ENCODE peak calls at places on chromosomes 4 and X, in ten cellular contexts. O, M, H, N, T, L, Y, D, S and E are unnamed samples.

GRCh38 chr4:177214935-177215334 is 94.7 kb upstream of the NEIL3 start:
- DNase-seq in O (no peak), M (no peak), H (no peak), N (no peak), T (peak; percentile 52), L (no peak), Y (no peak), D (no peak), S (no peak), E (no peak)

GRCh38 chr4:41178372-41179085 is 35.8 kb downstream of the APBB2 start:
- DNase-seq in O (peak; percentile 35), M (no peak), H (no peak), N (no peak), T (peak; percentile 91), L (no peak), Y (no peak), D (peak; percentile 14), S (no peak), E (no peak)

GRCh38 chr4:48578132-48578964 is 88.3 kb downstream of the ZAR1 start:
- DNase-seq in O (peak; percentile 38), M (no peak), H (peak; percentile 46), N (peak; percentile 63), T (peak; percentile 64), L (peak; percentile 71), Y (no peak), D (peak; percentile 22), S (no peak), E (no peak)

GRCh38 chr4:80153800-80154546 is 43.3 kb upstream of the PRDM8 start:
- DNase-seq in O (no peak), M (no peak), H (no peak), N (no peak), T (no peak), L (no peak), Y (no peak), D (no peak), S (no peak), E (no peak)

GRCh38 chr4:69601065-69601464 is 38.4 kb downstream of the UGT2A2 start:
- DNase-seq in O (no peak), M (no peak), H (no peak), N (no peak), T (no peak), L (no peak), Y (no peak), D (no peak), S (no peak), E (peak; percentile 15)

GRCh38 chrX:44570524-44570923 is 27.9 kb upstream of the FUNDC1 start:
- DNase-seq in O (no peak), M (no peak), H (no peak), N (no peak), T (no peak), L (peak; percentile 10), Y (no peak), D (no peak), S (no peak), E (no peak)

GRCh38 chr4:73080789-73081188 is 11.3 kb upstream of the COX18 start:
- DNase-seq in O (no peak), M (no peak), H (no peak), N (no peak), T (no peak), L (no peak), Y (no peak), D (no peak), S (no peak), E (no peak)

GRCh38 chr4:78720994-78721677 is 55.0 kb upstream of the BMP2K start:
- DNase-seq in O (no peak), M (no peak), H (peak; percentile 15), N (no peak), T (no peak), L (no peak), Y (no peak), D (no peak), S (no peak), E (no peak)

GRCh38 chrX:308821-309520 is 9.6 kb downstream of the GTPBP6 start:
- DNase-seq in O (no peak), M (no peak), H (no peak), N (no peak), T (no peak), L (no peak), Y (no peak), D (no peak), S (peak; percentile 29), E (peak; percentile 25)

GRCh38 chr4:48173055-48173991 is 39.3 kb upstream of the TXK start:
- DNase-seq in O (no peak), M (no peak), H (no peak), N (no peak), T (peak; percentile 54), L (peak; percentile 77), Y (no peak), D (peak; percentile 24), S (no peak), E (no peak)

GRCh38 chr4:14269824-14270223 is 642.3 kb upstream of the BOD1L1 start:
- DNase-seq in O (no peak), M (no peak), H (peak; percentile 12), N (no peak), T (no peak), L (no peak), Y (no peak), D (no peak), S (peak; percentile 38), E (no peak)

GRCh38 chrX:102339312-102340298 is 92.6 kb downstream of the NXF2 start:
- DNase-seq in O (peak; percentile 5), M (no peak), H (no peak), N (no peak), T (no peak), L (no peak), Y (no peak), D (no peak), S (no peak), E (no peak)

GRCh38 chr4:99264927-99265326 is 25.9 kb downstream of the ADH1A start:
- DNase-seq in O (no peak), M (no peak), H (no peak), N (no peak), T (no peak), L (no peak), Y (no peak), D (no peak), S (no peak), E (no peak)

GRCh38 chr4:153844144-153844543 is 55.3 kb upstream of the SFRP2 start:
- DNase-seq in O (no peak), M (no peak), H (no peak), N (no peak), T (no peak), L (no peak), Y (no peak), D (no peak), S (no peak), E (no peak)

GRCh38 chr4:108492816-108493595 is 127.4 kb upstream of the RPL34 start:
- DNase-seq in O (no peak), M (no peak), H (no peak), N (peak; percentile 42), T (no peak), L (no peak), Y (no peak), D (no peak), S (no peak), E (peak; percentile 42)

GRCh38 chr4:188976644-188977115 is 837.4 kb downstream of the TRIML1 start:
- DNase-seq in O (peak; percentile 78), M (no peak), H (no peak), N (no peak), T (peak; percentile 49), L (peak; percentile 90), Y (no peak), D (peak; percentile 5), S (no peak), E (no peak)

GRCh38 chrX:129549124-129549523 is 9.1 kb downstream of the OCRL start:
- DNase-seq in O (no peak), M (no peak), H (no peak), N (no peak), T (no peak), L (no peak), Y (no peak), D (no peak), S (no peak), E (no peak)

GRCh38 chr4:147059064-147059731 is 113.5 kb upstream of the TTC29 start:
- DNase-seq in O (no peak), M (no peak), H (peak; percentile 55), N (no peak), T (no peak), L (no peak), Y (no peak), D (no peak), S (no peak), E (no peak)

GRCh38 chrX:150544222-150544787 is 24.1 kb upstream of the MTM1 start:
- DNase-seq in O (peak; percentile 22), M (no peak), H (no peak), N (no peak), T (no peak), L (no peak), Y (no peak), D (no peak), S (no peak), E (peak; percentile 27)

GRCh38 chr4:137393043-137393442 is 139.3 kb downstream of the PCDH18 start:
- DNase-seq in O (no peak), M (no peak), H (no peak), N (no peak), T (peak; percentile 61), L (no peak), Y (no peak), D (peak; percentile 20), S (peak; percentile 38), E (no peak)

GRCh38 chr4:8688908-8689445 is 96.4 kb downstream of the CPZ start:
- DNase-seq in O (no peak), M (no peak), H (no peak), N (no peak), T (no peak), L (no peak), Y (no peak), D (no peak), S (no peak), E (no peak)

GRCh38 chr4:3444351-3445110 is 2.8 kb downstream of the HGFAC start:
- DNase-seq in O (no peak), M (no peak), H (no peak), N (no peak), T (no peak), L (no peak), Y (no peak), D (no peak), S (peak; percentile 37), E (no peak)

GRCh38 chr4:110075083-110075738 is 123.2 kb downstream of the ELOVL6 start:
- DNase-seq in O (no peak), M (no peak), H (no peak), N (no peak), T (no peak), L (no peak), Y (no peak), D (no peak), S (no peak), E (no peak)

GRCh38 chr4:79088991-79089705 is 149.9 kb upstream of the PAQR3 start:
- DNase-seq in O (no peak), M (no peak), H (no peak), N (no peak), T (no peak), L (no peak), Y (no peak), D (no peak), S (no peak), E (no peak)

GRCh38 chr4:60605651-60606354 is 594.3 kb upstream of the ADGRL3 start:
- DNase-seq in O (no peak), M (no peak), H (no peak), N (no peak), T (peak; percentile 69), L (no peak), Y (no peak), D (peak; percentile 46), S (no peak), E (no peak)

GRCh38 chr4:76090241-76090691 is 15.8 kb downstream of the ART3 start:
- DNase-seq in O (peak; percentile 39), M (no peak), H (peak; percentile 68), N (no peak), T (peak; percentile 33), L (peak; percentile 67), Y (no peak), D (peak; percentile 9), S (no peak), E (no peak)

GRCh38 chr4:81664079-81664478 is 192.4 kb upstream of the RASGEF1B start:
- DNase-seq in O (no peak), M (no peak), H (no peak), N (no peak), T (no peak), L (no peak), Y (no peak), D (no peak), S (no peak), E (no peak)